ENCODE peak calls at places on chromosome 9, in four cellular contexts. Q is HepG2, F is A549, A is K562. J is an unnamed sample.

GRCh38 chr9:35195683-35196082 is 33.9 kb downstream of the UNC13B start:
- DNase-seq in Q (no peak), F (no peak), A (peak; percentile 6), J (no peak)

GRCh38 chr9:33190021-33190420 is 22.9 kb upstream of the B4GALT1 start:
- DNase-seq in Q (no peak), F (no peak), A (no peak), J (no peak)

GRCh38 chr9:78221425-78221824 is 14.4 kb upstream of the CEP78 start:
- DNase-seq in Q (no peak), F (no peak), A (no peak), J (no peak)

GRCh38 chr9:129697956-129698757 is 32.7 kb downstream of the PRRX2 start:
- DNase-seq in Q (no peak), F (no peak), A (no peak), J (no peak)

GRCh38 chr9:87064311-87064710 is 117.0 kb upstream of the GAS1 start:
- DNase-seq in Q (no peak), F (no peak), A (no peak), J (no peak)

GRCh38 chr9:81595887-81596558 is 93.3 kb downstream of the TLE1 start:
- DNase-seq in Q (no peak), F (no peak), A (no peak), J (peak; percentile 39)

GRCh38 chr9:99905833-99906402 is 536 bp upstream of the STX17 start:
- DNase-seq in Q (no peak), F (no peak), A (no peak), J (no peak)

GRCh38 chr9:93072383-93072795 is 13.9 kb downstream of the SUSD3 start:
- DNase-seq in Q (no peak), F (no peak), A (no peak), J (no peak)

GRCh38 chr9:134690946-134691694 is 49.5 kb downstream of the COL5A1 start:
- DNase-seq in Q (no peak), F (no peak), A (no peak), J (no peak)

GRCh38 chr9:80498165-80498564 is 926.4 kb downstream of the TLE4 start:
- DNase-seq in Q (no peak), F (no peak), A (no peak), J (no peak)

GRCh38 chr9:136796238-136796774 is at the start of gene CCDC183:
- DNase-seq in Q (no peak), F (no peak), A (no peak), J (no peak)

GRCh38 chr9:136794281-136795026 is 1.7 kb upstream of the CCDC183 start:
- DNase-seq in Q (no peak), F (no peak), A (no peak), J (no peak)

GRCh38 chr9:136792321-136793062 is 1.3 kb downstream of the TMEM141 start:
- DNase-seq in Q (no peak), F (no peak), A (no peak), J (no peak)

GRCh38 chr9:136793063-136793946 is 2.2 kb downstream of the TMEM141 start:
- DNase-seq in Q (peak; percentile 49), F (no peak), A (peak; percentile 46), J (no peak)

DNA sequence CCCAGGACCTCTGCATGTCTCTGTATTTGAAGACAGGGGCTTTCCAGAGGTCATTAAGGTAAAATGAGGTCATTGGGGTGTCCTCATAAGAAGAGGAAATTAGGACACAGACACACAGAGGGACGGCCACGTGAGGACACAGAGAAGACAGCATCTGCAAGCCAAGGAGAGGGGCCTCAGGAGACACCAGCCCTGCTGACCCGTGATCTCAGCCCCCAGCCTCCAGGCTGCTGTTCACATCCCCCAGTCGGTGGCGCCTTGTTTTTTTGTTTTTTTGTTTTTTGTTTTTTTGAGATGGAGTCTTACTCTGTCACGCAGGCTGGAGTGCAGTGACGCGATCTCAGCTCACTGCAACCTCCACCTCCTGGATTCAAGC is 1.1 kb upstream of the CCDC183 start:
- DNase-seq in Q (no peak), F (no peak), A (no peak), J (no peak)
- TF ChIP-seq NR3C1 in Q (no peak), F (no peak), A (no peak), J (no peak)

GRCh38 chr9:2418619-2419018 is 203.0 kb upstream of the VLDLR start:
- DNase-seq in Q (no peak), F (no peak), A (no peak), J (no peak)
- TF ChIP-seq NR3C1 in Q (no peak), F (no peak), A (no peak), J (no peak)

GRCh38 chr9:113574381-113575262 is 111.1 kb downstream of the RGS3 start:
- DNase-seq in Q (no peak), F (no peak), A (no peak), J (no peak)
- TF ChIP-seq NR3C1 in Q (no peak), F (no peak), A (no peak), J (no peak)

GRCh38 chr9:70427161-70427945 is 12.9 kb upstream of the KLF9 start:
- DNase-seq in Q (no peak), F (no peak), A (no peak), J (no peak)
- TF ChIP-seq NR3C1 in Q (no peak), F (no peak), A (no peak), J (no peak)

GRCh38 chr9:95952471-95952870 is 77.0 kb downstream of the ERCC6L2 start:
- DNase-seq in Q (no peak), F (no peak), A (no peak), J (no peak)

GRCh38 chr9:95942016-95942415 is 66.5 kb downstream of the ERCC6L2 start:
- DNase-seq in Q (no peak), F (no peak), A (no peak), J (no peak)

DNA sequence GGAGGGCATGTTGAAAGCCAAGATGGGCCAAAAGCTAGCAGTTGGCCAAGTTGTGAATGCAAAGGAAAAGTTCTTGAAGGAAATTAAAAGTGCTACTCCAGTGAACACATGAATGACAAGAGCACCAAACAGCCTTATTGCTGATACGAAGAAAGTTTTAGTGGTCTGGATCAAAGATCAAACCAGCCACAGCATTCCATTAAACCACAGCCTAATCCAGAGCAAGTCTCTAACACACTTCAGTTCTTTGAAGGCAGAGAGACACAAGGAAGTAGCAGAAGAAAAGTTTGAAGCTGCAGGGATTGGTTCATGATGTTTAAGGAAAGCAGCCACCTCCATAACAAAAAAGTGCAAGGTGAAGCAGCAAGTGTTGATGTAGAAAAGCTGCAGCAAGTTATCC is 71.6 kb downstream of the ERCC6L2 start:
- DNase-seq in Q (no peak), F (no peak), A (no peak), J (no peak)
- TF ChIP-seq NR3C1 in Q (no peak), F (no peak), A (no peak), J (no peak)

DNA sequence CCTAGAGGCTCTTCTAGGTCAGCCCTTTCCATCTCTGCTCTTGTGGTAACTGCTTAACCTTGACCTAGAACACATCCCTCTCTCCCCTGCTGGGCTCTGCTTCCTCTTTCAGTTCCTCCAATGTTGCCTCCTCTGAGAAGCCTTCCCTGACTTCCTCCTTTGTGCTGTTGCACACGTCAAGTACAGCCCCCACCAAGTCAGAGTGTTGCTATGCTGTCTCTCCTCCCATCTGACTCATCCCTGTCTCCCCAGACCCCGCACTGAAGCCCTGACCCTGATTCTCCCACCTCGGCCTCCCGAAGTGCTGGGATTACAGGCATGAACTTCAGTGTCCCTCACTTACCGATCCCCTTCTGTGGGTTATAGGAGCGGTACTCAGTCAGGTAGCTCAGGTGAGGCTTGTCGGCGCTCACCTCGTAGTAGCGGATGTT is 10.4 kb upstream of the TRIM14 start:
- DNase-seq in Q (no peak), F (no peak), A (no peak), J (no peak)
- TF ChIP-seq NR3C1 in Q (no peak), F (no peak), A (no peak), J (no peak)

DNA sequence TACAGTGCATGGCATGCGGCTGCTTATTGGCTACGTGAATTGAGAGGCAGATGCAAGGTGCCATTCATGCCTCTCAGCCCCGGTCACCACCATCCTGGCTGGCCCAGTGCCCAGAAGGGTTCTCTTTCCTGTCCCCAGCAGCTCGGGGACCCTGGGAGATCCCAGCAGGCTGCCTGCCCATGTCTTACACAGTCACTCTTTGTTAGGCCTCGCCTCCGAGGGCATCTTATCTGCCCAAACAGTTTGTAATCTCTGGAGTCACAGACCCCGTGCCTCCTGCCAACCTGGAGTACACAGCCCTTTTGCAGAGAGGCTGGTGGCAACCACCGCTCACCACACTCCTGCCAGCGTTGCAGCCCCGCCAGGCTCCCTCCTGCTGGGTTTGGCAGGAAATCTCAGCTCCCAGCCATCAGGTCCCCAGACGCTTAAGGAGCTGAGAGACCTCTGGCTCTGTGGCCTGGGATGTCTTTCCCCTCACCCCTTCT is 7.0 kb upstream of the AK1 start:
- DNase-seq in Q (no peak), F (no peak), A (no peak), J (no peak)
- TF ChIP-seq NR3C1 in Q (no peak), F (no peak), A (no peak), J (no peak)

DNA sequence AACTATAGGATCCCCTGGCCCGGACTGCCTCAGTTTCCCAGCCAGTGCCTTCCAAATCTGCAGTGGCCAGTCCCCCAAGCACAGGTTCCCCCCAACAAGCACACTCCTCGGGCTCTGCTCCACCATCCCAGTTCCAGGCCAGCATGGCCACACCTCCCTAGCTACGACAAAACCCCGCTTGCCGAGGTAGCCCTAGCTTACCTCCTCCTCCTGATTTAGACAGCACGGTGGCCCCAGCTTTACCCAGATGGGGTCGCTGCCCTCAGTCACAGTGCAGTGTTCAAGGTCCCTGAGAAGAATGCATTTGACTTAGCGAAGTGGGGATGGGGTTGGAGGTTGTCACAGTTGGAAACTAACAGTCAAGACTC is 40.8 kb upstream of the GARNL3 start:
- DNase-seq in Q (no peak), F (no peak), A (no peak), J (peak; percentile 69)
- TF ChIP-seq NR3C1 in Q (no peak), F (no peak), A (no peak), J (no peak)